ENCODE peak calls at places on chromosomes 6 and 20, in ten cellular contexts. One of them, this sample, is unnamed.
A peak's percentile ranks its signal among the peaks of the same experiment; 100 is the strongest.

GRCh38 chr6:156169361-156169760 is 607.8 kb upstream of the ARID1B start:
- DNase-seq in fibroblast of the aortic adventitia: peak; percentile 14
- DNase-seq in choroid plexus epithelial cell: no peak
- DNase-seq in left ventricle myocardium inferior: no peak
- DNase-seq in HepG2: no peak
- DNase-seq in HL-60: no peak
- DNase-seq in HFF-Myc: no peak
- DNase-seq in tibial artery: no peak
- DNase-seq in lower lobe of right lung: no peak
- DNase-seq in upper lobe of right lung: no peak
- DNase-seq in this sample: no peak

GRCh38 chr20:41981746-41982145 is 363.6 kb upstream of the CHD6 start:
- DNase-seq in choroid plexus epithelial cell: no peak
- DNase-seq in upper lobe of right lung: no peak
- DNase-seq in HepG2: no peak
- DNase-seq in left ventricle myocardium inferior: no peak
- DNase-seq in fibroblast of the aortic adventitia: no peak
- DNase-seq in HL-60: no peak
- DNase-seq in HFF-Myc: no peak
- DNase-seq in lower lobe of right lung: no peak
- DNase-seq in tibial artery: no peak
- DNase-seq in this sample: no peak

GRCh38 chr20:48406462-48407235 is 421.1 kb downstream of the PREX1 start:
- DNase-seq in tibial artery: no peak
- DNase-seq in HepG2: no peak
- DNase-seq in HL-60: no peak
- DNase-seq in lower lobe of right lung: no peak
- DNase-seq in HFF-Myc: peak; percentile 5
- DNase-seq in choroid plexus epithelial cell: no peak
- DNase-seq in fibroblast of the aortic adventitia: no peak
- DNase-seq in upper lobe of right lung: no peak
- DNase-seq in left ventricle myocardium inferior: no peak
- DNase-seq in this sample: no peak

GRCh38 chr20:44678247-44678646 is 26.7 kb upstream of the ADA start:
- DNase-seq in lower lobe of right lung: no peak
- DNase-seq in tibial artery: no peak
- DNase-seq in fibroblast of the aortic adventitia: no peak
- DNase-seq in HepG2: no peak
- DNase-seq in HL-60: no peak
- DNase-seq in choroid plexus epithelial cell: no peak
- DNase-seq in left ventricle myocardium inferior: no peak
- DNase-seq in HFF-Myc: no peak
- DNase-seq in upper lobe of right lung: no peak
- DNase-seq in this sample: no peak

GRCh38 chr20:54668271-54669053 is 193.1 kb downstream of the DOK5 start:
- DNase-seq in choroid plexus epithelial cell: peak; percentile 7
- DNase-seq in left ventricle myocardium inferior: no peak
- DNase-seq in tibial artery: no peak
- DNase-seq in HepG2: peak; percentile 41
- DNase-seq in fibroblast of the aortic adventitia: peak; percentile 34
- DNase-seq in HFF-Myc: no peak
- DNase-seq in HL-60: peak; percentile 8
- DNase-seq in upper lobe of right lung: no peak
- DNase-seq in lower lobe of right lung: no peak
- DNase-seq in this sample: peak; percentile 8

GRCh38 chr6:12371641-12372146 is 81.5 kb downstream of the EDN1 start:
- DNase-seq in fibroblast of the aortic adventitia: peak; percentile 36
- DNase-seq in left ventricle myocardium inferior: no peak
- DNase-seq in choroid plexus epithelial cell: peak; percentile 24
- DNase-seq in HepG2: peak; percentile 79
- DNase-seq in lower lobe of right lung: no peak
- DNase-seq in HFF-Myc: no peak
- DNase-seq in upper lobe of right lung: no peak
- DNase-seq in HL-60: no peak
- DNase-seq in tibial artery: no peak
- DNase-seq in this sample: no peak

GRCh38 chr6:155850408-155850841 is 394.8 kb upstream of the NOX3 start:
- DNase-seq in HFF-Myc: peak; percentile 27
- DNase-seq in choroid plexus epithelial cell: peak; percentile 46
- DNase-seq in HL-60: no peak
- DNase-seq in upper lobe of right lung: no peak
- DNase-seq in HepG2: no peak
- DNase-seq in lower lobe of right lung: no peak
- DNase-seq in fibroblast of the aortic adventitia: peak; percentile 52
- DNase-seq in tibial artery: no peak
- DNase-seq in left ventricle myocardium inferior: no peak
- DNase-seq in this sample: peak; percentile 2

GRCh38 chr6:112576421-112576820 is 229.3 kb downstream of the RFPL4B start:
- DNase-seq in HL-60: no peak
- DNase-seq in tibial artery: no peak
- DNase-seq in HFF-Myc: no peak
- DNase-seq in left ventricle myocardium inferior: no peak
- DNase-seq in choroid plexus epithelial cell: no peak
- DNase-seq in lower lobe of right lung: no peak
- DNase-seq in fibroblast of the aortic adventitia: no peak
- DNase-seq in HepG2: no peak
- DNase-seq in upper lobe of right lung: no peak
- DNase-seq in this sample: no peak

GRCh38 chr6:32945106-32945761 is 4.4 kb upstream of the HLA-DMB start:
- DNase-seq in HepG2: no peak
- DNase-seq in fibroblast of the aortic adventitia: no peak
- DNase-seq in upper lobe of right lung: no peak
- DNase-seq in lower lobe of right lung: no peak
- DNase-seq in choroid plexus epithelial cell: no peak
- DNase-seq in HL-60: no peak
- DNase-seq in HFF-Myc: no peak
- DNase-seq in tibial artery: no peak
- DNase-seq in left ventricle myocardium inferior: no peak
- DNase-seq in this sample: no peak

GRCh38 chr20:46111028-46111835 is 6.9 kb upstream of the CD40 start:
- DNase-seq in HL-60: no peak
- DNase-seq in upper lobe of right lung: no peak
- DNase-seq in HepG2: no peak
- DNase-seq in choroid plexus epithelial cell: no peak
- DNase-seq in lower lobe of right lung: peak; percentile 59
- DNase-seq in fibroblast of the aortic adventitia: peak; percentile 17
- DNase-seq in tibial artery: peak; percentile 70
- DNase-seq in left ventricle myocardium inferior: no peak
- DNase-seq in HFF-Myc: no peak
- DNase-seq in this sample: no peak

GRCh38 chr20:40508821-40509220 is 180.2 kb downstream of the MAFB start:
- DNase-seq in HepG2: no peak
- DNase-seq in left ventricle myocardium inferior: no peak
- DNase-seq in fibroblast of the aortic adventitia: no peak
- DNase-seq in tibial artery: no peak
- DNase-seq in HL-60: no peak
- DNase-seq in HFF-Myc: no peak
- DNase-seq in lower lobe of right lung: no peak
- DNase-seq in upper lobe of right lung: no peak
- DNase-seq in choroid plexus epithelial cell: no peak
- DNase-seq in this sample: no peak

GRCh38 chr6:164967102-164967501 is 342.3 kb downstream of the C6orf118 start:
- DNase-seq in fibroblast of the aortic adventitia: no peak
- DNase-seq in HepG2: no peak
- DNase-seq in lower lobe of right lung: no peak
- DNase-seq in tibial artery: no peak
- DNase-seq in HFF-Myc: no peak
- DNase-seq in upper lobe of right lung: no peak
- DNase-seq in HL-60: no peak
- DNase-seq in choroid plexus epithelial cell: no peak
- DNase-seq in left ventricle myocardium inferior: no peak
- DNase-seq in this sample: no peak

GRCh38 chr20:20188647-20189046 is 136.3 kb downstream of the CFAP61 start:
- DNase-seq in choroid plexus epithelial cell: no peak
- DNase-seq in HepG2: no peak
- DNase-seq in fibroblast of the aortic adventitia: no peak
- DNase-seq in tibial artery: no peak
- DNase-seq in upper lobe of right lung: no peak
- DNase-seq in HL-60: no peak
- DNase-seq in left ventricle myocardium inferior: no peak
- DNase-seq in HFF-Myc: no peak
- DNase-seq in lower lobe of right lung: no peak
- DNase-seq in this sample: no peak

GRCh38 chr20:20181322-20181721 is 129.0 kb downstream of the CFAP61 start:
- DNase-seq in lower lobe of right lung: no peak
- DNase-seq in choroid plexus epithelial cell: no peak
- DNase-seq in fibroblast of the aortic adventitia: no peak
- DNase-seq in tibial artery: no peak
- DNase-seq in left ventricle myocardium inferior: no peak
- DNase-seq in HepG2: no peak
- DNase-seq in HFF-Myc: no peak
- DNase-seq in upper lobe of right lung: no peak
- DNase-seq in HL-60: no peak
- DNase-seq in this sample: no peak

GRCh38 chr20:20184711-20185110 is 132.4 kb downstream of the CFAP61 start:
- DNase-seq in fibroblast of the aortic adventitia: no peak
- DNase-seq in HL-60: no peak
- DNase-seq in HepG2: no peak
- DNase-seq in left ventricle myocardium inferior: no peak
- DNase-seq in HFF-Myc: no peak
- DNase-seq in choroid plexus epithelial cell: no peak
- DNase-seq in upper lobe of right lung: no peak
- DNase-seq in lower lobe of right lung: no peak
- DNase-seq in tibial artery: no peak
- DNase-seq in this sample: no peak

DNA sequence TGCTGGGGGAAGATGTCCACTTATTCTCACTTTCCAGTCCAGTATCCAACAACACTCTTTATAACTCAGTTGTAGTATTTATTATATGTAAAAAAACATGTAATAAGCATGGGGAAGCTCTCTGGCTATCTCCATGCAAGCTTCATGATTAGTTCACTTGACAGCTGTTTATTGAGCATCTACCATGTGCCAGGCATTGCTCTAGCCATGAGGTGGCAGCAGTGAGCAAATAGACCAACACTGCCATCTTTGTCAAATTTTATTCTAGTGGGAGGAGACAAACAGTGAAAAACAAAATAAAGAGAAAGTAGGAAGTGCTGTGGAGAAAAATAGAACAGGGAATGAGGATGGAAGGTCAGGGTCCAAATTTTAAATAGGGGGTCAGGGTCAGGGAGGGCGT is 131.8 kb downstream of the CFAP61 start:
- DNase-seq in HFF-Myc: no peak
- DNase-seq in upper lobe of right lung: no peak
- DNase-seq in HL-60: peak; percentile 21
- DNase-seq in left ventricle myocardium inferior: no peak
- DNase-seq in tibial artery: no peak
- DNase-seq in lower lobe of right lung: no peak
- DNase-seq in choroid plexus epithelial cell: peak; percentile 4
- DNase-seq in HepG2: no peak
- DNase-seq in fibroblast of the aortic adventitia: peak; percentile 1
- DNase-seq in this sample: peak; percentile 0
- TF ChIP-seq CTCF in HFF-Myc: peak; percentile 59
- TF ChIP-seq CTCF in upper lobe of right lung: peak; percentile 29
- TF ChIP-seq CTCF in HL-60: peak; percentile 24
- TF ChIP-seq CTCF in left ventricle myocardium inferior: peak; percentile 24
- TF ChIP-seq CTCF in tibial artery: no peak
- TF ChIP-seq CTCF in lower lobe of right lung: no peak
- TF ChIP-seq CTCF in choroid plexus epithelial cell: peak; percentile 50
- TF ChIP-seq CTCF in HepG2: peak; percentile 56
- TF ChIP-seq CTCF in fibroblast of the aortic adventitia: peak; percentile 38
- TF ChIP-seq CTCF in this sample: peak; percentile 49

GRCh38 chr20:5128886-5129285 is 2.1 kb downstream of the CDS2 start:
- DNase-seq in HepG2: no peak
- DNase-seq in left ventricle myocardium inferior: no peak
- DNase-seq in upper lobe of right lung: no peak
- DNase-seq in HFF-Myc: no peak
- DNase-seq in fibroblast of the aortic adventitia: no peak
- DNase-seq in choroid plexus epithelial cell: no peak
- DNase-seq in HL-60: no peak
- DNase-seq in tibial artery: no peak
- DNase-seq in lower lobe of right lung: no peak
- DNase-seq in this sample: no peak
- H3K4me3 ChIP-seq in HepG2: peak overlapping the region; percentile 75
- H3K4me3 ChIP-seq in left ventricle myocardium inferior: peak overlapping the region; percentile 85
- H3K4me3 ChIP-seq in upper lobe of right lung: no peak overlapping the region
- H3K4me3 ChIP-seq in HFF-Myc: no peak overlapping the region
- H3K4me3 ChIP-seq in fibroblast of the aortic adventitia: no peak overlapping the region
- H3K4me3 ChIP-seq in choroid plexus epithelial cell: no peak overlapping the region
- H3K4me3 ChIP-seq in HL-60: no peak overlapping the region
- H3K4me3 ChIP-seq in tibial artery: peak overlapping the region; percentile 100
- H3K4me3 ChIP-seq in lower lobe of right lung: no peak overlapping the region
- H3K4me3 ChIP-seq in this sample: no peak overlapping the region

DNA sequence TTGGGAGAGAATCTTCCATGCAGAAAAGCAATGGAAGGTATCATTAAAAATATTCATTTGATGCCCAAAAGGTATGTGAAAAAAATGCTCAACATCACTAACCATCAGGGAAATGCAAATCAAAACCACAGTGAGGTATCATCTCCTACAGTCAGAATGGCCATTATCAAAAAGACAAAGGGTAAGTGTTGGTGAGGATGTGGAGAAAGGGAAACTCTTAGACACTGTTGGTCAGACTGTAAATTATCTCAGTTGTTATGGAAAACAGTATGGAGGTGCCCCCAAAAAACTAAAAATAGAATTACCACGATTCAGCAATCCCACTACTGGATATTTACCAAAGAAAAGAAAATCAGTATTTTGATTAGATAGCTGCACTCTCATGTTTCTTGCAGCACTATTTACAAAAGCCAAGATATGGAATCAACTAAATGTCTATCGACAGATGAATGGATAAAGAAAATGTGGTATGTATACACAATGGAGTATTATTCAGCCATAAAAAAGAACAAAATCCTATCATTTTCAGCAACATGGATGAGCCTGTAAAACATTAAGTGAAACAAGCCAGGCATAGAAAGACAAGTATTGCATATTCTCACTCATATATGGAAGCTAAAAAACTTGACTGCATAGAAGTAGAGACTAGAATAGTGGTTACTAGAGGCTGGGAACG is 84.0 kb downstream of the DTNBP1 start:
- DNase-seq in HepG2: no peak
- DNase-seq in choroid plexus epithelial cell: no peak
- DNase-seq in upper lobe of right lung: no peak
- DNase-seq in tibial artery: no peak
- DNase-seq in HL-60: no peak
- DNase-seq in lower lobe of right lung: no peak
- DNase-seq in left ventricle myocardium inferior: no peak
- DNase-seq in HFF-Myc: no peak
- DNase-seq in fibroblast of the aortic adventitia: no peak
- DNase-seq in this sample: no peak
- TF ChIP-seq CTCF in HepG2: no peak
- TF ChIP-seq CTCF in choroid plexus epithelial cell: no peak
- TF ChIP-seq CTCF in upper lobe of right lung: no peak
- TF ChIP-seq CTCF in tibial artery: no peak
- TF ChIP-seq CTCF in HL-60: no peak
- TF ChIP-seq CTCF in lower lobe of right lung: no peak
- TF ChIP-seq CTCF in left ventricle myocardium inferior: no peak
- TF ChIP-seq CTCF in HFF-Myc: no peak
- TF ChIP-seq CTCF in fibroblast of the aortic adventitia: no peak
- TF ChIP-seq CTCF in this sample: no peak

DNA sequence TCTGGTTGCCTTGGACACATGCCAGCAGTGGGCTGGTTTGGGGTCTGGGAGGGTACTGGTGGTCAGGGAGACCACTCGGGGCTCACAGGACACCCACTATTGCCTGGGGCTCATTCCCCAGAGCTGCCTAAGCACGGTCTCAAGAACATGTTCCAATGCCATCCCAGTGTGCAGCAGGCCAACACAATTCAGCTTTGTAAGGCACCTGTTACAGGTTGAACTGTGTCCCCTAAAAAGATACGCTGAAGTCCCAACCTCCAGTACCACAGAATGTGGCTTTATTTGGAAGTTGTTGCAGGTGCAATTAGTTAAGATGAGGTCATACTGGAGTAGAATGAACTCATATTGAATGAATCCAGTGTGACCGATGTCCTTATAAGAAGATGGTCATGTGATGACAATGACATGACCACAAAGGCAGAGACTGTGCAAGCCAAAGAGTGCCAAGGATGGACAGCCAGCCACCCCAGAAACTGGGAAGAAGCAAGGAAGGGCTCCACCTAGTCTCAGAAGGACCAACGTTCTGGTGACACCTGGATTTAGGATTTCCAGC is 13.5 kb upstream of the MAS1 start:
- DNase-seq in left ventricle myocardium inferior: no peak
- DNase-seq in tibial artery: no peak
- DNase-seq in fibroblast of the aortic adventitia: no peak
- DNase-seq in HL-60: no peak
- DNase-seq in HFF-Myc: no peak
- DNase-seq in lower lobe of right lung: no peak
- DNase-seq in upper lobe of right lung: no peak
- DNase-seq in choroid plexus epithelial cell: no peak
- DNase-seq in HepG2: no peak
- DNase-seq in this sample: no peak
- H3K4me3 ChIP-seq in left ventricle myocardium inferior: no peak overlapping the region
- H3K4me3 ChIP-seq in tibial artery: no peak overlapping the region
- H3K4me3 ChIP-seq in fibroblast of the aortic adventitia: no peak overlapping the region
- H3K4me3 ChIP-seq in HL-60: no peak overlapping the region
- H3K4me3 ChIP-seq in HFF-Myc: no peak overlapping the region
- H3K4me3 ChIP-seq in lower lobe of right lung: no peak overlapping the region
- H3K4me3 ChIP-seq in upper lobe of right lung: no peak overlapping the region
- H3K4me3 ChIP-seq in choroid plexus epithelial cell: no peak overlapping the region
- H3K4me3 ChIP-seq in HepG2: no peak overlapping the region
- H3K4me3 ChIP-seq in this sample: no peak overlapping the region